ENCODE peak calls at places on chromosomes 3 and 15, in ten cellular contexts. Q is MV-4-11, Z is midbrain, P is HEK293T, C is HuH-7.5, W is T-helper 9 cell, V is NCI-H1048, Y is astrocyte of the spinal cord, O is putamen, S is lung. D is an unnamed sample.
A peak's percentile ranks its signal among the peaks of the same experiment; 100 is the strongest.

GRCh38 chr15:42490246-42490742 is 647 bp downstream of the ZNF106 start:
- DNase-seq in C (peak; percentile 20), W (no peak), V (no peak), Y (peak; percentile 29), O (peak; percentile 49), Q (peak; percentile 72), Z (peak; percentile 30), S (peak; percentile 32), P (peak; percentile 5), D (peak; percentile 28)

GRCh38 chr15:46751303-46751702 is 966.0 kb upstream of the SEMA6D start:
- DNase-seq in P (no peak), O (no peak), Q (no peak), W (no peak), Y (no peak), V (no peak), Z (no peak), S (no peak), C (no peak), D (no peak)

GRCh38 chr3:197031315-197032285 is 2.0 kb upstream of the MELTF start:
- DNase-seq in Z (no peak), Q (no peak), S (peak; percentile 77), P (no peak), C (peak; percentile 47), W (no peak), Y (peak; percentile 93), O (peak; percentile 24), V (no peak), D (peak; percentile 96)

GRCh38 chr15:74123131-74123429 is 7.3 kb upstream of the ISLR2 start:
- DNase-seq in P (no peak), Z (no peak), V (no peak), C (no peak), W (no peak), O (no peak), Y (no peak), Q (no peak), S (no peak), D (no peak)

GRCh38 chr15:72306211-72306785 is 13.7 kb downstream of the CELF6 start:
- DNase-seq in C (no peak), O (peak; percentile 80), V (no peak), Q (peak; percentile 95), Y (peak; percentile 7), S (no peak), W (peak; percentile 22), P (no peak), Z (peak; percentile 16), D (peak; percentile 23)

GRCh38 chr3:191051037-191051436 is 148.0 kb upstream of the OSTN start:
- DNase-seq in C (no peak), O (no peak), Y (peak; percentile 59), P (peak; percentile 11), V (peak; percentile 18), Q (peak; percentile 12), Z (peak; percentile 51), W (no peak), S (no peak), D (peak; percentile 46)

GRCh38 chr3:5264093-5264610 is 76.6 kb downstream of the EDEM1 start:
- DNase-seq in W (no peak), S (no peak), Z (no peak), Y (no peak), C (no peak), O (no peak), P (no peak), V (no peak), Q (peak; percentile 1), D (no peak)

GRCh38 chr15:64305261-64305660 is 50.7 kb downstream of the CSNK1G1 start:
- DNase-seq in C (no peak), Z (no peak), O (no peak), W (no peak), Q (no peak), P (no peak), Y (no peak), V (no peak), S (no peak), D (peak; percentile 36)

GRCh38 chr3:129994883-129995559 is 20.5 kb downstream of the TRH start:
- DNase-seq in W (no peak), C (no peak), Z (no peak), O (no peak), P (no peak), S (no peak), Q (no peak), Y (no peak), V (no peak), D (no peak)